ENCODE peak calls at places on chromosome 12, in four cellular contexts. A, Y, O and M are unnamed samples. For H3K27me3, the result is how much of the 10 kb centered on the place peaks cover.

GRCh38 chr12:109726511-109727038 is 12.9 kb downstream of the FAM222A start:
- DNase-seq in A (no peak), Y (no peak), O (no peak), M (no peak)

GRCh38 chr12:26062566-26062965 is 62.3 kb downstream of the BHLHE41 start:
- DNase-seq in A (no peak), Y (no peak), O (no peak), M (no peak)

GRCh38 chr12:14885718-14886201 is at the start of gene MGP:
- DNase-seq in A (no peak), Y (no peak), O (no peak), M (no peak)

GRCh38 chr12:48004039-48004940 is at the start of gene COL2A1:
- DNase-seq in A (no peak), Y (no peak), O (no peak), M (no peak)

GRCh38 chr12:19155981-19156734 is 26.6 kb downstream of the PLEKHA5 start:
- DNase-seq in A (no peak), Y (no peak), O (no peak), M (no peak)

GRCh38 chr12:2509137-2509536 is 285.6 kb upstream of the FKBP4 start:
- DNase-seq in A (no peak), Y (no peak), O (no peak), M (no peak)

GRCh38 chr12:41034686-41035085 is 153.4 kb upstream of the PDZRN4 start:
- DNase-seq in A (no peak), Y (no peak), O (no peak), M (no peak)

GRCh38 chr12:62834406-62834805 is 100.5 kb downstream of the PPM1H start:
- DNase-seq in A (no peak), Y (no peak), O (no peak), M (no peak)

GRCh38 chr12:38995249-38995648 is 89.9 kb upstream of the CPNE8 start:
- DNase-seq in A (no peak), Y (no peak), O (no peak), M (no peak)

GRCh38 chr12:87365423-87365822 is 663.8 kb downstream of the C12orf50 start:
- DNase-seq in A (no peak), Y (no peak), O (no peak), M (no peak)

GRCh38 chr12:124786065-124786964 is 77.3 kb downstream of the SCARB1 start:
- DNase-seq in A (peak), Y (no peak), O (no peak), M (no peak)

GRCh38 chr12:44317651-44318126 is 481.8 kb downstream of the TMEM117 start:
- DNase-seq in A (no peak), Y (peak), O (peak), M (peak)

GRCh38 chr12:75389706-75390105 is 1.2 kb upstream of the GLIPR1L2 start:
- DNase-seq in A (no peak), Y (no peak), O (no peak), M (no peak)

GRCh38 chr12:80445083-80445482 is 1.0 kb downstream of the PTPRQ start:
- DNase-seq in A (no peak), Y (no peak), O (no peak), M (no peak)

GRCh38 chr12:13980548-13981295 is 680 bp downstream of the GRIN2B start:
- DNase-seq in A (no peak), Y (no peak), O (no peak), M (no peak)

GRCh38 chr12:7628401-7628961 is 37.2 kb downstream of the APOBEC1 start:
- DNase-seq in A (no peak), Y (no peak), O (no peak), M (no peak)

GRCh38 chr12:11779286-11779685 is 129.8 kb downstream of the ETV6 start:
- DNase-seq in A (no peak), Y (no peak), O (no peak), M (no peak)

GRCh38 chr12:118058881-118059644 is 1.9 kb downstream of the WSB2 start:
- DNase-seq in A (no peak), Y (no peak), O (peak), M (no peak)

GRCh38 chr12:116455540-116456306 is 103.5 kb upstream of the MAP1LC3B2 start:
- DNase-seq in A (peak), Y (peak), O (no peak), M (no peak)

GRCh38 chr12:53476769-53477209 is 22.5 kb downstream of the MAP3K12 start:
- DNase-seq in A (peak), Y (no peak), O (no peak), M (no peak)

GRCh38 chr12:113962733-113963132 is 3.4 kb downstream of the RBM19 start:
- DNase-seq in A (no peak), Y (no peak), O (no peak), M (no peak)

GRCh38 chr12:120670667-120671066 is 16.3 kb upstream of the MLEC start:
- DNase-seq in A (no peak), Y (no peak), O (no peak), M (no peak)

GRCh38 chr12:124487065-124487833 is 80.2 kb downstream of the NCOR2 start:
- DNase-seq in A (peak), Y (no peak), O (no peak), M (no peak)

GRCh38 chr12:21823581-21823980 is 49.1 kb upstream of the KCNJ8 start:
- DNase-seq in A (no peak), Y (no peak), O (no peak), M (no peak)

GRCh38 chr12:64889434-64890216 is 65.2 kb downstream of the TBC1D30 start:
- DNase-seq in A (no peak), Y (no peak), O (peak), M (no peak)

GRCh38 chr12:86838709-86839108 is 582.5 kb upstream of the MGAT4C start:
- DNase-seq in A (no peak), Y (no peak), O (no peak), M (no peak)

GRCh38 chr12:39368096-39368495 is 74.8 kb downstream of the KIF21A start:
- DNase-seq in A (no peak), Y (no peak), O (no peak), M (peak)

GRCh38 chr12:109875572-109876131 is 4.7 kb downstream of the GLTP start:
- DNase-seq in A (no peak), Y (no peak), O (no peak), M (no peak)

GRCh38 chr12:65825573-65826512 is 1.6 kb downstream of the HMGA2 start:
- DNase-seq in A (no peak), Y (no peak), O (no peak), M (no peak)

GRCh38 chr12:4006743-4007142 is 133.5 kb upstream of the PARP11 start:
- DNase-seq in A (no peak), Y (no peak), O (no peak), M (no peak)

GRCh38 chr12:4001869-4002268 is 128.7 kb upstream of the PARP11 start:
- DNase-seq in A (no peak), Y (no peak), O (no peak), M (no peak)

GRCh38 chr12:4009979-4010704 is 136.9 kb upstream of the PARP11 start:
- DNase-seq in A (no peak), Y (no peak), O (peak), M (no peak)

GRCh38 chr12:4002601-4003000 is 129.4 kb upstream of the PARP11 start:
- DNase-seq in A (no peak), Y (no peak), O (no peak), M (no peak)

GRCh38 chr12:4005851-4006400 is 132.7 kb upstream of the PARP11 start:
- DNase-seq in A (no peak), Y (no peak), O (no peak), M (no peak)
- H3K27me3 ChIP-seq in A (under half), Y (under half), O (under half), M (under half)

DNA sequence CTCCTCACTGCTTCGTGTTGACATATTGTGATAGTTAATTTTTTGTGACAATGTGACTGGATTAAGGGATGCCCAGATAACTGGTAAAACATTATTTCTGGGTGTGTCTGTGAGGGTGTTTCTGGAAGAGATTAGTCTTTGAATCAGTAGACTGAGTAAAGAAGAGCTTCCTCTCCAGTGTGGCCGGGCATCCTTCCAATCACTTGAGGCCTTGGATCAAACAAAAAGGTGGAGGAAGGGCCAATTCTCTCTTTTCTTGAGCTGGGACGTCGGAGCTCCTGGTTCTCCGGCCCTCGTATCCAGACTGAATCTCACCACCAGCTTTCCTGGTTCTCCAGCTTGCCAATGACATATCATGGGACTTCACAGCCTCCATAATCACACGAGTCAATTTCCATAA is 240.4 kb downstream of the CHST11 start:
- DNase-seq in A (no peak), Y (no peak), O (no peak), M (no peak)
- TF ChIP-seq TCF7L2 in A (no peak), Y (no peak), O (no peak), M (no peak)

GRCh38 chr12:68040450-68041075 is 51.3 kb downstream of the IFNG-AS1 start:
- DNase-seq in A (peak), Y (peak), O (peak), M (peak)

GRCh38 chr12:68038650-68039049 is 49.4 kb downstream of the IFNG-AS1 start:
- DNase-seq in A (peak), Y (no peak), O (no peak), M (no peak)

GRCh38 chr12:68042212-68042699 is 53.0 kb downstream of the IFNG-AS1 start:
- DNase-seq in A (no peak), Y (no peak), O (peak), M (no peak)

GRCh38 chr12:68048648-68049297 is 59.5 kb downstream of the IFNG-AS1 start:
- DNase-seq in A (no peak), Y (no peak), O (no peak), M (no peak)

GRCh38 chr12:68043446-68043845 is 54.2 kb downstream of the IFNG-AS1 start:
- DNase-seq in A (no peak), Y (no peak), O (no peak), M (no peak)
- TF ChIP-seq REST in A (no peak), Y (no peak), O (no peak), M (no peak)

GRCh38 chr12:57033428-57033827 is 16.5 kb downstream of the MYO1A start:
- DNase-seq in A (no peak), Y (no peak), O (no peak), M (no peak)
- H3K27me3 ChIP-seq in A (under half), Y (under half), O (under half), M (under half)

GRCh38 chr12:130916251-130916911 is 37.3 kb upstream of the ADGRD1 start:
- DNase-seq in A (peak), Y (peak), O (peak), M (peak)
- TF ChIP-seq TCF7L2 in A (no peak), Y (no peak), O (no peak), M (no peak)

GRCh38 chr12:111685811-111686573 is at the start of the genes ACAD10 and BRAP:
- DNase-seq in A (peak), Y (peak), O (peak), M (peak)
- TF ChIP-seq REST in A (peak), Y (no peak), O (no peak), M (peak)

DNA sequence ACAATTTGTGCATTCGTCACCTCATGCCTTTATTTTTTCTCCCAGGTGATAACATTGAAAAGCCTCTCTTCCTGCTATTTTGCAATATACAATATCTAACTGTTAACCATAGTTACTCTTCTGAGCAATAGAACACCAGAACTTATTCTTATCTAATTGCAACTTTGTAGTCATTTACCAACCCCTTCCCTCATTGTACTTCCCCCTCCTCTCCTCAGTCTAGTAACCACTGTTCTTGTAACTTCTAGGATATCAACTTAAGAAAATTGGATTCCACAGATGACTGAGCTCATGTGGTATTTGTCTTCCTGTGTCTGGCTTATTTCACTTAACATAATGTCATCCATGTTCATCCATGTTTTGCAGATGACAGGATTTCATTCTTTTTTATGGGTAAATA is 7.6 kb downstream of the MUCL1 start:
- DNase-seq in A (no peak), Y (no peak), O (no peak), M (no peak)
- H3K27me3 ChIP-seq in A (under half), Y (half or more), O (under half), M (under half)

DNA sequence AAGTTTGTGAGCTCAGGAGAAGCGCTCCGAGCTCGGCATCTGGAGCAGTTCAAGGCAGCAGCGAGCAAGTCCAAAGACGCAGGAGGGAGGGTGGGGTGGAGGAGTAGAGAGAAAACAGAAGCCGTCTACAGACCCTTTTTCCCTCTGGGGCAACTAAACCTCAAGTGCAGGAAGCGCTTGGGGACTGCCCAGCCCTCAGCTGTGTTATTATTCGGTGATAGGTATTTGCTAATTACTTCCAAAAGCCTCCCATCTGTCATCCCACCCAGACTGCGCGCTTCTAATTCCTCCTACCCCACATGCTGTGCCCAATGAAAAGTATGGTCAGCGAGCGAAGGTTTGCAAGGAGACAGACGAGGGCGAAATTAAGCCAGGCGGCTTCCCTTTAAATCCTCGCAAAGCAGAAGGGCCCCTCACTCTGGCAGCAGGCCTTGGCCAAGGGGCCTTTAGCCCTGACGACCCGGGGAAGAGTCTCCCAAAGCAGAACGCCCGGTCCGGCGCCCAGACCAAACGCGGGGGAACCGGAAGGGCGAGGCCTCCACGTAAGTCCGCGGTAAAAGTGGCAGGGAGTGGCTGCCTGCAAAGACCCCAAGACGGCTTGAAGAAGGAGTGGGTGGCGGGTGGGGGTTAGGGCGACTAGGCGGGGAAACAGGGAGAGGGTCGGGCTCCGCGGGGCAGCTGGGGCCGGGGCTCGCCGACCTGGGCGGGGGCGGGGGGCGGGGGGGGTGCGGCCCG is 502 bp upstream of the CD9 start:
- DNase-seq in A (no peak), Y (no peak), O (no peak), M (no peak)
- TF ChIP-seq TCF7L2 in A (no peak), Y (no peak), O (no peak), M (no peak)

GRCh38 chr12:402127-402456 is 648 bp downstream of the CCDC77 start:
- DNase-seq in A (no peak), Y (no peak), O (peak), M (no peak)

GRCh38 chr12:400828-401227 is 616 bp upstream of the CCDC77 start:
- DNase-seq in A (no peak), Y (no peak), O (no peak), M (no peak)

DNA sequence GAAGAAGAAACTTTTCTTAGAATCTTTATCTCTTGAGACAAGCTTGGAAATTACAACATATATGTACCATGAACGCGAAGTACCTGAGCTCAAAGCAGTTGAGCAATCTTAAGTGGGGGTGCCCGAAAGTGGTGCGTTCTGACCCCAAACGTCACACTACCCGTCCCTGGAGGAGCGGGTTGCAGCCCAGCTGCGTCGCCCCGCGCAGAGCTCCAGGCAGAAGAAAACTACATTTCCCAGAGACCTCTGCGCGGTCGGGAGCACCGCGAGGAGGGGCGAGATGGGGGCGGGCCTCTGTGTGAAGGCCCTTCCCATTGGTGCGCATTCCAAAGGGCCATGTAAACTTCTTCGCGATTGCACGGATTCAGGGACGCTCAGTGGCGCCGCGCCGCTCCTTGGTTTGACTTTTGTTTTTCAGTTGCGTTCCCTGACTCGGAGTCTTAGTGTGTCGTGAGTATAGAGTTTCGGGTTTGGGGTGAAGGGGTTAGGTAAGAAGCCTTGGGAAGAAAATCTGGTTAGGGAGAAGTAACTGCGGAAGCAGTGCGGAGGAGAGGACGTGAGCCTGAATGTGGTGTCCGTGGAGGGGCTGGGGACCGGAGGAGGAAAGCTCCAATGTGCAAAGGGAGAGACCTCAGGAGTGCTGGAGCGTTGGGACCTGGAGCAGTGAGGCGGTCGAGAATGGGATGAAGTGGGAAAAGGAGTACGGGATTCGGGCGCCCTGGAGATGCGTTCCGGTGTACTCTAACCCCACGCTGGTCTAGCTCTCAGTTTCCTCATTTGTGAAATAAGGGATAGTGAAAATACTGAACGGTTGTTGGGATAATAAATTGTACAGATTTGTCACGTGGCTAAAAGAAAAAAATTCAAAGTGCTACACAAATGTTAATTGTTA is at the start of gene CCDC77:
- DNase-seq in A (peak), Y (peak), O (peak), M (peak)
- TF ChIP-seq REST in A (peak), Y (no peak), O (no peak), M (no peak)

DNA sequence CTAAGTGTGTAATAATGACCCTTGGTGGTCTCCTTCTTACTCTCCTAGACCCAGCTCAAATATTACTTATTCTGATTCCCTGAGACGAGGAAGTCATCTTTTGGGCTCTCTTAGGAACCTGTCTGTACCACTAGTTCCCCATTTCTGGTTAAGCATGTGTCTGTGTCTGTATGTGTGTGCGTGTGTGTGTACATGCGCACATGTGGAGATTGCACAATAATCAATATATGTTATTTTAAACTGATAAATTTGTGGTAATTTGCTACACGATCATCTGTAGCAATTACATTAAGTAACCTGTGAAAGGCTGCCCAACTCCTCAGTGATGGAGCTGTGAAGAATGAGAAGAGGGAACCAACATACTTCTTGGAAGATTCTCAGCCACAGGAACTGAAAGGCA is 132.2 kb downstream of the ASCL4 start:
- DNase-seq in A (no peak), Y (no peak), O (no peak), M (no peak)
- H3K27me3 ChIP-seq in A (under half), Y (under half), O (under half), M (under half)